ENCODE peak calls at places on chromosomes 3 and 15, in nine cellular contexts. J is kidney tubule cell; W is B cell; M is mesenchymal stem cell; Y is cardiac septum; P is stimulated activated CD8-positive, alpha-beta memory T cell treated with anti-CD3 and anti-CD28 coated beads, Interleukin-7, amount 100 ng/mL, for 4 hours; A is mucosa of gallbladder; U is SJSA1; V is COR-L47. C is an unnamed sample.

GRCh38 chr3:8450618-8451017 is 51.0 kb upstream of the LMCD1 start:
- DNase-seq in J (peak), W (no peak), M (no peak), Y (no peak), P (no peak), A (no peak), U (no peak), V (no peak), C (no peak)

GRCh38 chr3:100150583-100150982 is 36.3 kb upstream of the FILIP1L start:
- DNase-seq in J (no peak), W (no peak), M (no peak), Y (no peak), P (no peak), A (no peak), U (no peak), V (no peak), C (no peak)

GRCh38 chr15:56249080-56249479 is 5.4 kb upstream of the RFX7 start:
- DNase-seq in J (peak), W (no peak), M (peak), Y (no peak), P (no peak), A (no peak), U (no peak), V (peak), C (peak)

GRCh38 chr15:59300618-59301139 is 72.0 kb downstream of the MYO1E start:
- DNase-seq in J (peak), W (no peak), M (no peak), Y (no peak), P (no peak), A (no peak), U (no peak), V (no peak), C (peak)

GRCh38 chr3:133568294-133569014 is 5.0 kb upstream of the CDV3 start:
- DNase-seq in J (peak), W (no peak), M (peak), Y (no peak), P (no peak), A (no peak), U (peak), V (no peak), C (no peak)

GRCh38 chr3:101617478-101617877 is 43.5 kb downstream of the PCNP start:
- DNase-seq in J (no peak), W (no peak), M (no peak), Y (no peak), P (no peak), A (no peak), U (peak), V (no peak), C (no peak)

GRCh38 chr15:83379574-83379973 is 67.6 kb upstream of the SH3GL3 start:
- DNase-seq in J (peak), W (no peak), M (peak), Y (no peak), P (no peak), A (no peak), U (peak), V (no peak), C (no peak)

GRCh38 chr3:48694610-48695051 is 8.9 kb upstream of the NCKIPSD start:
- DNase-seq in J (peak), W (no peak), M (peak), Y (peak), P (no peak), A (peak), U (peak), V (no peak), C (no peak)

GRCh38 chr3:45915518-45916231 is 27.6 kb upstream of the CXCR6 start:
- DNase-seq in J (peak), W (no peak), M (peak), Y (peak), P (peak), A (no peak), U (peak), V (no peak), C (peak)

GRCh38 chr15:40087991-40088928 is 20.4 kb downstream of the BMF start:
- DNase-seq in J (no peak), W (no peak), M (peak), Y (peak), P (no peak), A (no peak), U (no peak), V (no peak), C (no peak)

GRCh38 chr3:20747736-20748135 is 561.7 kb upstream of the SGO1 start:
- DNase-seq in J (no peak), W (no peak), M (no peak), Y (no peak), P (no peak), A (no peak), U (no peak), V (no peak), C (no peak)

GRCh38 chr15:90701880-90702630 is 15.1 kb upstream of the BLM start:
- DNase-seq in J (no peak), W (no peak), M (no peak), Y (no peak), P (no peak), A (peak), U (no peak), V (no peak), C (no peak)

GRCh38 chr15:79644091-79644490 is 212.0 kb downstream of the MINAR1 start:
- DNase-seq in J (peak), W (no peak), M (peak), Y (no peak), P (no peak), A (no peak), U (peak), V (no peak), C (no peak)

GRCh38 chr15:95127356-95127755 is 896.0 kb downstream of the MCTP2 start:
- DNase-seq in J (no peak), W (no peak), M (peak), Y (no peak), P (no peak), A (no peak), U (no peak), V (no peak), C (no peak)

GRCh38 chr3:169744332-169745054 is 20.4 kb downstream of the TERC start:
- DNase-seq in J (peak), W (peak), M (no peak), Y (no peak), P (no peak), A (no peak), U (no peak), V (peak), C (no peak)

GRCh38 chr3:181103605-181104004 is 114.1 kb upstream of the DNAJC19 start:
- DNase-seq in J (peak), W (no peak), M (no peak), Y (no peak), P (no peak), A (no peak), U (no peak), V (peak), C (no peak)

GRCh38 chr3:138222316-138222715 is 35.2 kb downstream of the ARMC8 start:
- DNase-seq in J (no peak), W (no peak), M (no peak), Y (no peak), P (no peak), A (no peak), U (no peak), V (no peak), C (no peak)

GRCh38 chr15:64156652-64157331 is 5.3 kb downstream of the SNX22 start:
- DNase-seq in J (no peak), W (no peak), M (no peak), Y (peak), P (no peak), A (no peak), U (no peak), V (no peak), C (no peak)

GRCh38 chr3:52851348-52851747 is 16.5 kb upstream of the MUSTN1 start:
- DNase-seq in J (peak), W (peak), M (peak), Y (no peak), P (no peak), A (no peak), U (no peak), V (peak), C (peak)

GRCh38 chr15:51332211-51333147 is 5.9 kb downstream of the CYP19A1 start:
- DNase-seq in J (no peak), W (no peak), M (no peak), Y (no peak), P (no peak), A (no peak), U (no peak), V (no peak), C (no peak)

GRCh38 chr15:94370197-94370987 is 139.0 kb downstream of the MCTP2 start:
- DNase-seq in J (no peak), W (no peak), M (no peak), Y (no peak), P (no peak), A (no peak), U (no peak), V (peak), C (no peak)

GRCh38 chr3:30518201-30518864 is 88.1 kb upstream of the TGFBR2 start:
- DNase-seq in J (no peak), W (no peak), M (no peak), Y (no peak), P (no peak), A (peak), U (no peak), V (peak), C (peak)

GRCh38 chr15:40990080-40990479 is 36.8 kb downstream of the CHAC1 start:
- DNase-seq in J (peak), W (no peak), M (no peak), Y (no peak), P (no peak), A (no peak), U (no peak), V (no peak), C (no peak)

GRCh38 chr15:57635300-57635944 is 43.7 kb downstream of the MYZAP start:
- DNase-seq in J (no peak), W (no peak), M (no peak), Y (no peak), P (no peak), A (no peak), U (no peak), V (no peak), C (peak)

GRCh38 chr3:195540031-195540430 is 3.1 kb downstream of the PPP1R2 start:
- DNase-seq in J (no peak), W (no peak), M (no peak), Y (no peak), P (no peak), A (no peak), U (no peak), V (no peak), C (no peak)

GRCh38 chr3:150384517-150385212 is 23.4 kb upstream of the TSC22D2 start:
- DNase-seq in J (peak), W (peak), M (peak), Y (no peak), P (peak), A (peak), U (no peak), V (no peak), C (no peak)

GRCh38 chr15:63357657-63358161 is 23.9 kb downstream of the CA12 start:
- DNase-seq in J (no peak), W (no peak), M (no peak), Y (no peak), P (no peak), A (no peak), U (no peak), V (no peak), C (peak)

GRCh38 chr15:40988157-40988556 is 34.9 kb downstream of the CHAC1 start:
- DNase-seq in J (no peak), W (no peak), M (no peak), Y (no peak), P (no peak), A (no peak), U (no peak), V (no peak), C (no peak)

GRCh38 chr3:94440767-94441493 is 378.1 kb downstream of the NSUN3 start:
- DNase-seq in J (peak), W (no peak), M (peak), Y (no peak), P (no peak), A (no peak), U (no peak), V (no peak), C (no peak)

GRCh38 chr3:5006755-5007202 is 27.5 kb downstream of the BHLHE40 start:
- DNase-seq in J (peak), W (peak), M (peak), Y (peak), P (peak), A (no peak), U (no peak), V (no peak), C (no peak)

GRCh38 chr15:42064271-42064670 is 30.1 kb downstream of the PLA2G4D start:
- DNase-seq in J (no peak), W (no peak), M (no peak), Y (peak), P (no peak), A (no peak), U (no peak), V (no peak), C (no peak)

GRCh38 chr3:161108840-161109239 is 3.7 kb upstream of the B3GALNT1 start:
- DNase-seq in J (peak), W (no peak), M (peak), Y (no peak), P (no peak), A (no peak), U (peak), V (no peak), C (no peak)

GRCh38 chr15:101023501-101024110 is 104.4 kb downstream of the LRRK1 start:
- DNase-seq in J (no peak), W (no peak), M (no peak), Y (peak), P (no peak), A (peak), U (peak), V (no peak), C (no peak)

GRCh38 chr3:13073976-13074375 is 747 bp upstream of the IQSEC1 start:
- DNase-seq in J (no peak), W (no peak), M (no peak), Y (no peak), P (no peak), A (no peak), U (no peak), V (no peak), C (no peak)

GRCh38 chr15:60351066-60351465 is 46.7 kb downstream of the ANXA2 start:
- DNase-seq in J (no peak), W (no peak), M (peak), Y (no peak), P (no peak), A (no peak), U (no peak), V (no peak), C (no peak)

GRCh38 chr3:37546876-37547275 is 314.8 kb upstream of the CTDSPL start:
- DNase-seq in J (peak), W (no peak), M (peak), Y (no peak), P (no peak), A (no peak), U (no peak), V (no peak), C (no peak)

GRCh38 chr15:62359416-62359815 is 194.3 kb upstream of the C2CD4B start:
- DNase-seq in J (peak), W (no peak), M (no peak), Y (no peak), P (no peak), A (no peak), U (no peak), V (no peak), C (no peak)

GRCh38 chr3:153513236-153513635 is 351.2 kb downstream of the RAP2B start:
- DNase-seq in J (no peak), W (no peak), M (peak), Y (no peak), P (no peak), A (no peak), U (no peak), V (peak), C (no peak)